ENCODE peak calls at places on chromosome 5, in nine cellular contexts. A, V, H, M, U, O, D, I and Q are unnamed samples.

GRCh38 chr5:90294604-90295003 is 115.0 kb downstream of the CETN3 start:
- DNase-seq in D (no peak), O (peak), I (no peak), U (no peak), A (no peak), M (no peak), H (no peak), V (no peak), Q (no peak)

GRCh38 chr5:43421450-43422133 is 9.4 kb upstream of the CCL28 start:
- DNase-seq in M (no peak), I (no peak), D (no peak), H (no peak), V (no peak), O (no peak), U (no peak), A (no peak), Q (no peak)

GRCh38 chr5:151632524-151632923 is 41.4 kb upstream of the FAT2 start:
- DNase-seq in D (no peak), I (no peak), M (no peak), A (no peak), O (no peak), U (no peak), V (peak), H (no peak), Q (no peak)

GRCh38 chr5:56853710-56854109 is 38.4 kb downstream of the MAP3K1 start:
- DNase-seq in M (no peak), I (no peak), D (no peak), O (no peak), A (no peak), U (no peak), V (no peak), H (no peak), Q (no peak)

GRCh38 chr5:96668725-96669124 is 6.5 kb downstream of the CAST start:
- DNase-seq in A (no peak), M (no peak), O (no peak), I (no peak), V (no peak), H (no peak), U (no peak), D (no peak), Q (no peak)

GRCh38 chr5:68251804-68252648 is 36.5 kb downstream of the PIK3R1 start:
- DNase-seq in U (no peak), O (no peak), A (no peak), I (no peak), V (peak), M (no peak), D (no peak), H (peak), Q (no peak)

GRCh38 chr5:8829322-8830029 is 716.4 kb downstream of the SEMA5A start:
- DNase-seq in V (peak), M (no peak), O (peak), I (no peak), U (no peak), A (peak), D (no peak), H (peak), Q (no peak)

GRCh38 chr5:122576266-122577016 is 198.4 kb upstream of the SNX2 start:
- DNase-seq in I (no peak), H (no peak), V (no peak), O (no peak), D (no peak), A (no peak), M (no peak), U (no peak), Q (no peak)

GRCh38 chr5:83726912-83727311 is 6.3 kb upstream of the HAPLN1 start:
- DNase-seq in A (no peak), I (no peak), M (no peak), D (no peak), H (peak), U (no peak), V (peak), O (no peak), Q (no peak)

GRCh38 chr5:109125755-109126429 is 283.9 kb downstream of the PJA2 start:
- DNase-seq in D (no peak), O (no peak), U (no peak), M (no peak), V (no peak), H (no peak), I (no peak), A (no peak), Q (no peak)

GRCh38 chr5:58481066-58481676 is 10.1 kb upstream of the GAPT start:
- DNase-seq in M (no peak), H (no peak), V (no peak), O (no peak), I (no peak), A (no peak), D (no peak), U (no peak), Q (no peak)

DNA sequence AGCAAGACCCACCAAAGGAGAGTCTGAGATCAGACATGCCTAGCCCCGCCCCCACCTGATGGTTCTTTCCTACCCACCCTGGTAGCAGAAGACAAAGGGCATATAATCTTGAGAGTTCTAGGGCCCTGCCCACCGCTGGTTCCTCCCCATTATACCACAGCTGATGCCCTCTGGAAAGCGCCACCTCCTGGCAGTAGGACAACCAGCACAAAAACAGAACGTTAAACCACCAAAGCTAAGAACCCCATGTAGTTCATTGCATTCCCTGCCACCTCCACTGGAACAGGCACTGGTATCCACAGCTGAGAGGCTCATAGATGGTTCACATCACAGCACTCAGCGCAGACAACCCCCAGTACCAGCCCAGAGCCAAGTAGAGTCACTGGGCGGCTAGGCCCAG is 81.2 kb upstream of the TRPC7 start:
- DNase-seq in A (no peak), I (no peak), V (no peak), U (no peak), M (no peak), H (no peak), D (no peak), O (no peak), Q (peak)
- TF ChIP-seq CTCF in A (no peak), I (no peak), V (no peak), U (no peak), M (no peak), H (no peak), D (no peak), O (peak), Q (no peak)

GRCh38 chr5:159774476-159775031 is 141.7 kb upstream of the ADRA1B start:
- DNase-seq in D (no peak), A (no peak), O (no peak), H (no peak), I (no peak), U (no peak), V (no peak), M (no peak), Q (no peak)

GRCh38 chr5:159772698-159773061 is 143.6 kb upstream of the ADRA1B start:
- DNase-seq in H (no peak), M (no peak), A (no peak), I (no peak), V (no peak), O (no peak), U (no peak), D (no peak), Q (no peak)

GRCh38 chr5:159775890-159776289 is 140.4 kb upstream of the ADRA1B start:
- DNase-seq in O (no peak), H (peak), V (no peak), U (no peak), D (no peak), A (no peak), M (no peak), I (no peak), Q (no peak)

GRCh38 chr5:159777049-159777448 is 139.2 kb upstream of the ADRA1B start:
- DNase-seq in D (no peak), O (peak), U (no peak), V (no peak), A (no peak), M (no peak), H (peak), I (no peak), Q (no peak)

DNA sequence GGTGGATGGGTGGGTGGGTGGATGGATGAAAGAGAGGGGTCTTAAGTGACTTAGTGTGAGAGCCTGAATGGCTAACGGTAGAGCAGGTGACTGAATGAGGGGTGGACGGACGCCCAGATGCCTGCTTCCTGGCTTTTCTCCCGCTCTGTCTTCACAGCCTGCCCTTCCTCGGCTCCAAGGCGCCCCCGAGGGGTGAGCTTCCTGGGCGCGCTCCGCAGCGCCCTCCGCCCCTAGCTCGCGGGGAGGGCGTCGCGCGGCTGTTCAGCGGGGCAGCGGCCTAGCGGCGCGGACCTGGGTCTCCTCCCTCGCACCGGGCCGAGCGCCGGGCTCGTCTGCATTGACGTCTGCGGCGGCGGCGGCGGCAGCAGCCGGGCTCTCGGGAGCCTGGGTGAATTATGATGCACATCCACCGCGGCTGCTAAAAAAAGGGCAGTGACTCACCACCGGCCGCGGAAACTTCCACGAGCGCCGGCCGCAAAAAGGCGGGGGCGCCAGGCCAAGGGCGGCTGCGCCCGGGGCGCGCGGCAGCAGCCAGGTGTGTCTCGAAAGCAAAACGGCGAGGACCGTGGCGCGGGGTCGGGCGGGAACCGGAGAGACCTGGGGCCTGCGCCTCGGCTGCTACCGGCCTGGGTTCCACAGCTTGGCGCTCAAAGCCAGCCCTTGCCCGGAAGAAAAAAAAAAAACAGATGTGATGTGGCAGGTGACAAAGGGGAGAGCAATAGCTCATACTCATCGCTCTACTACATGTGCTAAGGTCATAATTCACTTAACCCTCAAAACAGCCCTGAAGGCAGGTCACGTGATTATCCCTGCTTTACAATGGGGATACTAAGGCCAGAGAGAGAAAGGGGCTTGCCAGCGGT is 143.0 kb upstream of the ADRA1B start:
- DNase-seq in A (peak), U (peak), M (no peak), O (peak), D (peak), I (peak), V (peak), H (peak), Q (peak)
- TF ChIP-seq CTCF in A (peak), U (no peak), M (peak), O (peak), D (no peak), I (peak), V (no peak), H (peak), Q (no peak)

GRCh38 chr5:88085462-88085861 is 183.2 kb downstream of the TMEM161B start:
- DNase-seq in A (no peak), D (no peak), U (no peak), M (no peak), O (no peak), H (no peak), V (no peak), I (no peak), Q (no peak)
- TF ChIP-seq CTCF in A (no peak), D (no peak), U (no peak), M (no peak), O (no peak), H (no peak), V (no peak), I (no peak), Q (no peak)

GRCh38 chr5:154397652-154398406 is 48.0 kb upstream of the SAP30L start:
- DNase-seq in O (no peak), V (no peak), I (no peak), A (no peak), M (no peak), H (no peak), D (no peak), U (no peak), Q (no peak)
- TF ChIP-seq CTCF in O (no peak), V (no peak), I (no peak), A (no peak), M (no peak), H (no peak), D (no peak), U (no peak), Q (no peak)

GRCh38 chr5:41637869-41638268 is 127.5 kb upstream of the PLCXD3 start:
- DNase-seq in D (no peak), H (no peak), I (no peak), V (no peak), A (no peak), M (no peak), U (no peak), O (peak), Q (no peak)
- TF ChIP-seq CTCF in D (peak), H (peak), I (peak), V (peak), A (peak), M (peak), U (no peak), O (peak), Q (no peak)

GRCh38 chr5:177403194-177403825 is 2.8 kb upstream of the PFN3 start:
- DNase-seq in V (no peak), A (no peak), I (no peak), D (peak), U (no peak), H (peak), O (peak), M (no peak), Q (peak)

GRCh38 chr5:177403826-177404640 is 3.6 kb upstream of the PFN3 start:
- DNase-seq in U (peak), A (no peak), V (peak), D (peak), I (peak), O (peak), H (peak), M (peak), Q (peak)

GRCh38 chr5:177399903-177400868 is at the start of gene PFN3:
- DNase-seq in U (no peak), H (peak), I (no peak), V (peak), M (no peak), D (peak), A (no peak), O (no peak), Q (peak)

GRCh38 chr5:177404641-177405134 is 4.2 kb upstream of the PFN3 start:
- DNase-seq in A (no peak), D (no peak), O (no peak), V (no peak), I (no peak), M (no peak), H (no peak), U (no peak), Q (no peak)

DNA sequence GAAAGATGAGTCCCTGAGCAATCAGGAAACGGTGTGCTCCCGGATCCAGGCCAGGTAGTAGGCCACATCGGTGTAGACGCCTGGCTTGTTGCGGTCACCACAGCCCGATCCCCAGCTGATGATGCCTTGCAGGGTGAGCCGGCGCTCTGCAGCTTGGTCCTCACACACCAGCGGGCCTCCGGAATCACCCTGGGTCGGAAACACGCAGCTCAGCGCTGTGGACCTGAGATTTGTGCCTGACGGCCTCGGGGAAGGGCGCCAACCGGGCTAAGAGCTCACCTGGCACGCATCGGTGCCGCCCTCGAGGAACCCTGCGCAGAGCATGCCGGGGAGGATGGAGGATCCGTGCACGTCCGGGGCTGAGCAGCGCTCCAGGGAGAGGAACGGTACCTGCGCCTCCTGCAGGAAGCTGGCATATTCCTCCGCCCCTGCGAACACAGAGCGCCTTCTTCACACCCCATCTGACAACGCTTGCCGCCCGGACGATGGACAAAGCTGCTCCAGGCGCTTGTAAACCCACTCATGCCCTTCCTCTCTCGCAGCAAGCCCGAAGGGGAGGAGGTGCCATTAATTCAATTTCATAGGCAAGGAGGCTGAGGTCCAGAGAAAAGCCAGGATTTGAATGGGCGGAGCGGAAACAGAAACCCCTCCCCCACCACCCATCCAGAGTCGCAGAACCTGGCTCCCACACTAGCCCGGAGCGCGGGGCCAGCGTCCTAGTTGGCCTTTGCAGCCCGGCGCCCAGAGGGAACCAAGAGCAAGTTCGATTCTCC is 2.0 kb upstream of the PFN3 start:
- DNase-seq in A (no peak), I (peak), V (peak), D (peak), H (peak), M (peak), U (no peak), O (peak), Q (peak)
- TF ChIP-seq CTCF in A (peak), I (peak), V (peak), D (peak), H (peak), M (peak), U (no peak), O (peak), Q (no peak)

GRCh38 chr5:65926893-65927292 is 518 bp downstream of the ERBIN start:
- DNase-seq in M (no peak), V (no peak), U (no peak), O (no peak), H (no peak), I (no peak), A (no peak), D (no peak), Q (peak)

GRCh38 chr5:65926276-65926761 is at the start of gene ERBIN:
- DNase-seq in I (peak), O (peak), D (peak), V (peak), H (peak), M (peak), U (peak), A (peak), Q (peak)

GRCh38 chr5:65924366-65925093 is 1.8 kb upstream of the ERBIN start:
- DNase-seq in D (no peak), A (no peak), U (no peak), O (peak), M (no peak), V (no peak), H (no peak), I (no peak), Q (no peak)

GRCh38 chr5:65925094-65925600 is 1.2 kb upstream of the ERBIN start:
- DNase-seq in H (peak), A (no peak), U (peak), I (no peak), M (no peak), D (peak), O (peak), V (peak), Q (peak)

GRCh38 chr5:65925601-65926275 is 637 bp upstream of the ERBIN start:
- DNase-seq in I (peak), D (peak), A (peak), U (peak), M (peak), H (peak), O (peak), V (peak), Q (peak)
- TF ChIP-seq CTCF in I (peak), D (peak), A (peak), U (peak), M (peak), H (peak), O (no peak), V (peak), Q (no peak)

GRCh38 chr5:169417676-169418075 is 116.7 kb upstream of the SLIT3 start:
- DNase-seq in H (no peak), U (no peak), D (no peak), V (no peak), I (no peak), A (no peak), O (no peak), M (no peak), Q (no peak)
- TF ChIP-seq CTCF in H (no peak), U (no peak), D (no peak), V (no peak), I (no peak), A (no peak), O (no peak), M (no peak), Q (no peak)